ENCODE peak calls at places on chromosome 7, in seven cellular contexts. L is heart right ventricle; W is spleen; B is fibroblast of lung; X is activated CD8-positive, alpha-beta T cell treated with anti-CD3 and anti-CD28 coated beads for 36 hours; I is GM10248; C is bronchial epithelial cell. D is an unnamed sample.

GRCh38 chr7:35253680-35254495 is at the start of gene TBX20:
- DNase-seq in I (no peak), B (peak), L (peak), X (peak), W (peak), C (peak), D (peak)

GRCh38 chr7:46129831-46130230 is 208.8 kb upstream of the IGFBP3 start:
- DNase-seq in B (no peak), X (no peak), I (no peak), C (no peak), W (no peak), L (no peak), D (no peak)

GRCh38 chr7:3896366-3896765 is 595.3 kb downstream of the SDK1 start:
- DNase-seq in X (no peak), C (no peak), B (no peak), W (no peak), L (no peak), I (no peak), D (no peak)

GRCh38 chr7:106612432-106612831 is 48.5 kb downstream of the CCDC71L start:
- DNase-seq in X (no peak), L (no peak), B (no peak), I (no peak), W (no peak), C (no peak), D (no peak)

GRCh38 chr7:83882551-83882950 is 233.6 kb upstream of the SEMA3E start:
- DNase-seq in L (no peak), X (no peak), W (no peak), I (no peak), C (peak), B (no peak), D (no peak)

GRCh38 chr7:4472739-4473138 is 209.4 kb upstream of the FOXK1 start:
- DNase-seq in C (no peak), B (no peak), X (no peak), I (no peak), W (no peak), L (no peak), D (no peak)

GRCh38 chr7:69883399-69883821 is 285.1 kb downstream of the AUTS2 start:
- DNase-seq in C (no peak), W (no peak), X (no peak), I (no peak), B (no peak), L (no peak), D (no peak)

GRCh38 chr7:144824360-144824759 is 11.5 kb downstream of the TPK1 start:
- DNase-seq in X (no peak), W (no peak), B (peak), I (no peak), L (no peak), C (peak), D (no peak)

GRCh38 chr7:123039269-123039668 is 43.8 kb upstream of the TAS2R16 start:
- DNase-seq in W (no peak), X (no peak), B (no peak), C (no peak), L (no peak), I (no peak), D (no peak)

GRCh38 chr7:11434371-11434770 is 397.6 kb downstream of the THSD7A start:
- DNase-seq in X (no peak), B (peak), C (no peak), L (no peak), I (no peak), W (no peak), D (no peak)

GRCh38 chr7:40760293-40760964 is 625.6 kb downstream of the SUGCT start:
- DNase-seq in W (no peak), C (peak), L (no peak), I (no peak), B (peak), X (no peak), D (no peak)

GRCh38 chr7:74398426-74398825 is 55.3 kb upstream of the GTF2IRD1 start:
- DNase-seq in I (no peak), X (no peak), C (no peak), B (no peak), L (no peak), W (no peak), D (no peak)
- TF ChIP-seq CTCF in I (no peak), X (no peak), C (no peak), B (no peak), L (no peak), W (no peak), D (no peak)

DNA sequence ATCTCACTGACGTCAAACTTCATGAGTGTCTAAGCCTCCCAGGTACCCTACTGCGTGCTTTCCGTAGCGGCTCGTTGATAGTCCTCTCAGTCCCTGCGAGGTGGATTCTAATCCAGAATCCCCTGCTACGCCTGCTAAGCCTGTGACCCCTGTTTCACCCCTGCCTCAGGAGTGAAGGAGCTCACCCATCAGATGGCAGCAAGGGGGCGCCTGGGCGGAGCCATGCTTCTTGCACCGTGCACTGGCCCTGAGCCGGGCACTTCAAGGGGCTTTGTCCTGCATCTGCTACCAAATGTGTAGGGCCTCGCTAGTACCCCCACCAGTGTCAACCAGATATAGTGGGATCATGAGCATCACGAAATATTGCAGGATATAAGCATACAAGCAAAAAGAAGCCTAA is 918 bp upstream of the STRA8 start:
- DNase-seq in W (no peak), I (peak), X (peak), B (no peak), C (no peak), L (no peak), D (no peak)
- TF ChIP-seq CTCF in W (no peak), I (no peak), X (no peak), B (no peak), C (no peak), L (no peak), D (no peak)

GRCh38 chr7:44286182-44286617 is 39.2 kb downstream of the CAMK2B start:
- DNase-seq in I (no peak), C (no peak), W (peak), B (no peak), X (no peak), L (peak), D (no peak)
- TF ChIP-seq CTCF in I (peak), C (no peak), W (no peak), B (no peak), X (no peak), L (no peak), D (no peak)

GRCh38 chr7:50826371-50827172 is 43.9 kb upstream of the GRB10 start:
- DNase-seq in B (peak), I (no peak), L (no peak), W (no peak), C (peak), X (peak), D (no peak)
- TF ChIP-seq CTCF in B (no peak), I (no peak), L (no peak), W (no peak), C (no peak), X (no peak), D (no peak)

GRCh38 chr7:29288534-29289091 is 94.0 kb downstream of the CHN2 start:
- DNase-seq in I (no peak), X (no peak), W (no peak), C (no peak), L (no peak), B (no peak), D (no peak)
- TF ChIP-seq CTCF in I (no peak), X (no peak), W (no peak), C (no peak), L (no peak), B (no peak), D (no peak)

GRCh38 chr7:99693100-99693426 is 13.3 kb upstream of the CYP3A5 start:
- DNase-seq in B (no peak), C (no peak), L (no peak), W (no peak), X (no peak), I (no peak), D (no peak)
- TF ChIP-seq CTCF in B (no peak), C (no peak), L (no peak), W (no peak), X (no peak), I (no peak), D (no peak)

DNA sequence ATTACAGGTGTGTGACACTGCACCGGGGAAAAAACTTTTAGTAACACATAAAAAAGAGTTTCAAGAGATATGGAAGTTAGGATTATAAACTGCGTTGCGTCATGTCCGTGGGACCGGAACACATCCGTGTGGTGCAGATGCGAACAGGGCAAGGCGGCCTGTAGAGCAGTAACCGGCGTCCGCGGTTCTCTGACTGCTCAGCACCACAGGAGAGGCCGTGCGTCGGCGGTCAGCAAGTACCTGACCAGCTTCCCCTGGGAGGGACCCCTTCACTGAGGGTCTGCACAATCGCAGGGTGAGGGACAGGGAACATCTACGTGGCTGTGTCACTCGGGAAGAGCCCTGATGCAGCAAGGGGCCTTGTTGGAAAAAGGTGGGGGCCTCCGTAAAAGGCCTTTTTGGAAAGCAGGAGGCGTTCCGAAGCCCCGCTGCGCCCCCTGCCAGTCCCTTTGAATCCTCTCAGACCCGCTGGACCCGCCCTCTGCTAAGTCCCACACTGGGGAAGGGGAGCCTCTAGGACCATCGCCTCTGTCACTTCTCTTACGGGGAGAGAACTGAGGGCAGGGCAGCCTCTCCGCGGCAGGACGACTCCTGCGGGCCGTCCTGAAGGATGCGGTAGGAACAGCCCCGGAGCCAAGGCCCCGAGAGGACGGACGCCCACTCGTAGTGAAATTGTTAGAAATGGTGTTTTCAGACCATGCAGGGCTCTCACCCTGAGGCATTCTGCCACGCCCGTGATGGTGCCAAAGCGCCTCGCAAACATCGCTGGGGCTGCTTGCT is 771.6 kb upstream of the COBL start:
- DNase-seq in X (no peak), L (peak), C (no peak), I (no peak), B (no peak), W (no peak), D (no peak)
- TF ChIP-seq CTCF in X (no peak), L (no peak), C (no peak), I (no peak), B (no peak), W (no peak), D (no peak)

DNA sequence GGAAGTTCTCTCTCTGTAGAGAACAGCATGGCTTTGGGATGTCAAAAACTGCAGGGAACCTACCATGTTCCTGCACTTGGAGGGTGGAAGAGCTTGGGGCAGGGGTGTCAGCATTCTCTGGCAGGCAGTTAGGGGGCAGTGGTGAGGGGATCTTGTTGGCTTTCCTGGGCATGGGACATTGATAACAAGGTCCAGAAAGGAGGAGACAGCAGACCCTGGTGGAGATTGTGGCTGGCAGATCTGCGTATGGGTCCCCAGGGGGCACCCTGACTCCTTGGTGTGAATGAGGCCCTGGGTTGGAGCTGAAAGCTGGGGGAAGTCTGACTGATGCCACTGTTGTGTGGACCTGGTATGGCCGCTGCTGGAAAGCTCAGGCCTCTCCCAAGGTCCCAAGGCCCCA is 22.9 kb upstream of the CAMK2B start:
- DNase-seq in C (peak), X (peak), B (peak), L (no peak), I (no peak), W (no peak), D (peak)
- TF ChIP-seq CTCF in C (peak), X (peak), B (peak), L (peak), I (peak), W (no peak), D (no peak)

D was measured in GM20000.